ENCODE peak calls at places on chromosome 16, in ten cellular contexts. One of them, this sample, is unnamed. For H3K27me3, the result is how much of the 10 kb centered on the place peaks cover.

GRCh38 chr16:67555795-67556212 is 6.5 kb upstream of the CTCF start:
- DNase-seq in SK-N-SH: no peak
- DNase-seq in right cardiac atrium: no peak
- DNase-seq in cardiac muscle cell: no peak
- DNase-seq in suprapubic skin: no peak
- DNase-seq in CD8-positive, alpha-beta memory T cell: no peak
- DNase-seq in fibroblast of lung: peak
- DNase-seq in heart right ventricle: no peak
- DNase-seq in colonic mucosa: no peak
- DNase-seq in body of pancreas: no peak
- DNase-seq in this sample: peak

GRCh38 chr16:85399583-85400284 is 213.4 kb upstream of the GSE1 start:
- DNase-seq in cardiac muscle cell: no peak
- DNase-seq in colonic mucosa: peak
- DNase-seq in right cardiac atrium: peak
- DNase-seq in SK-N-SH: no peak
- DNase-seq in body of pancreas: peak
- DNase-seq in fibroblast of lung: no peak
- DNase-seq in suprapubic skin: peak
- DNase-seq in heart right ventricle: no peak
- DNase-seq in CD8-positive, alpha-beta memory T cell: no peak
- DNase-seq in this sample: no peak

GRCh38 chr16:80680839-80681238 is 123.6 kb downstream of the CDYL2 start:
- DNase-seq in suprapubic skin: no peak
- DNase-seq in right cardiac atrium: no peak
- DNase-seq in CD8-positive, alpha-beta memory T cell: no peak
- DNase-seq in fibroblast of lung: no peak
- DNase-seq in cardiac muscle cell: no peak
- DNase-seq in heart right ventricle: no peak
- DNase-seq in body of pancreas: no peak
- DNase-seq in colonic mucosa: no peak
- DNase-seq in SK-N-SH: no peak
- DNase-seq in this sample: no peak

GRCh38 chr16:49696414-49697101 is 159.4 kb downstream of the ZNF423 start:
- DNase-seq in suprapubic skin: no peak
- DNase-seq in CD8-positive, alpha-beta memory T cell: no peak
- DNase-seq in cardiac muscle cell: peak
- DNase-seq in right cardiac atrium: no peak
- DNase-seq in colonic mucosa: no peak
- DNase-seq in SK-N-SH: peak
- DNase-seq in heart right ventricle: no peak
- DNase-seq in fibroblast of lung: no peak
- DNase-seq in body of pancreas: no peak
- DNase-seq in this sample: no peak

GRCh38 chr16:84369938-84370627 is 1.7 kb downstream of the ATP2C2 start:
- DNase-seq in colonic mucosa: peak
- DNase-seq in fibroblast of lung: no peak
- DNase-seq in heart right ventricle: no peak
- DNase-seq in suprapubic skin: no peak
- DNase-seq in cardiac muscle cell: no peak
- DNase-seq in body of pancreas: peak
- DNase-seq in right cardiac atrium: no peak
- DNase-seq in SK-N-SH: no peak
- DNase-seq in CD8-positive, alpha-beta memory T cell: no peak
- DNase-seq in this sample: no peak

GRCh38 chr16:55056585-55057520 is 126.2 kb downstream of the IRX5 start:
- DNase-seq in body of pancreas: no peak
- DNase-seq in SK-N-SH: peak
- DNase-seq in fibroblast of lung: no peak
- DNase-seq in right cardiac atrium: no peak
- DNase-seq in suprapubic skin: no peak
- DNase-seq in CD8-positive, alpha-beta memory T cell: no peak
- DNase-seq in heart right ventricle: no peak
- DNase-seq in colonic mucosa: no peak
- DNase-seq in cardiac muscle cell: peak
- DNase-seq in this sample: peak

GRCh38 chr16:56861092-56861610 is 3.9 kb upstream of the SLC12A3 start:
- DNase-seq in SK-N-SH: peak
- DNase-seq in heart right ventricle: no peak
- DNase-seq in right cardiac atrium: no peak
- DNase-seq in body of pancreas: peak
- DNase-seq in fibroblast of lung: peak
- DNase-seq in colonic mucosa: no peak
- DNase-seq in cardiac muscle cell: peak
- DNase-seq in CD8-positive, alpha-beta memory T cell: no peak
- DNase-seq in suprapubic skin: no peak
- DNase-seq in this sample: no peak

GRCh38 chr16:14399397-14400284 is 230.4 kb downstream of the PARN start:
- DNase-seq in SK-N-SH: no peak
- DNase-seq in body of pancreas: peak
- DNase-seq in colonic mucosa: no peak
- DNase-seq in fibroblast of lung: peak
- DNase-seq in cardiac muscle cell: peak
- DNase-seq in CD8-positive, alpha-beta memory T cell: no peak
- DNase-seq in suprapubic skin: peak
- DNase-seq in right cardiac atrium: peak
- DNase-seq in heart right ventricle: peak
- DNase-seq in this sample: peak

GRCh38 chr16:84737658-84738057 is 37.9 kb downstream of the USP10 start:
- DNase-seq in SK-N-SH: no peak
- DNase-seq in suprapubic skin: no peak
- DNase-seq in CD8-positive, alpha-beta memory T cell: no peak
- DNase-seq in cardiac muscle cell: no peak
- DNase-seq in body of pancreas: peak
- DNase-seq in heart right ventricle: no peak
- DNase-seq in fibroblast of lung: no peak
- DNase-seq in right cardiac atrium: no peak
- DNase-seq in colonic mucosa: peak
- DNase-seq in this sample: no peak

GRCh38 chr16:85761866-85762265 is 11.0 kb upstream of the C16orf74 start:
- DNase-seq in fibroblast of lung: no peak
- DNase-seq in cardiac muscle cell: no peak
- DNase-seq in body of pancreas: no peak
- DNase-seq in SK-N-SH: no peak
- DNase-seq in colonic mucosa: no peak
- DNase-seq in CD8-positive, alpha-beta memory T cell: no peak
- DNase-seq in right cardiac atrium: no peak
- DNase-seq in heart right ventricle: no peak
- DNase-seq in suprapubic skin: no peak
- DNase-seq in this sample: no peak

GRCh38 chr16:28524544-28525179 is 14.1 kb downstream of the NUPR1 start:
- DNase-seq in CD8-positive, alpha-beta memory T cell: no peak
- DNase-seq in colonic mucosa: no peak
- DNase-seq in suprapubic skin: no peak
- DNase-seq in heart right ventricle: no peak
- DNase-seq in cardiac muscle cell: no peak
- DNase-seq in SK-N-SH: no peak
- DNase-seq in body of pancreas: no peak
- DNase-seq in fibroblast of lung: no peak
- DNase-seq in right cardiac atrium: no peak
- DNase-seq in this sample: peak

GRCh38 chr16:83969771-83970429 is 1.9 kb downstream of the NECAB2 start:
- DNase-seq in suprapubic skin: peak
- DNase-seq in heart right ventricle: no peak
- DNase-seq in CD8-positive, alpha-beta memory T cell: no peak
- DNase-seq in colonic mucosa: no peak
- DNase-seq in right cardiac atrium: no peak
- DNase-seq in SK-N-SH: no peak
- DNase-seq in body of pancreas: no peak
- DNase-seq in fibroblast of lung: no peak
- DNase-seq in cardiac muscle cell: no peak
- DNase-seq in this sample: no peak

GRCh38 chr16:85554791-85555548 is 58.2 kb upstream of the GSE1 start:
- DNase-seq in suprapubic skin: no peak
- DNase-seq in cardiac muscle cell: peak
- DNase-seq in right cardiac atrium: peak
- DNase-seq in CD8-positive, alpha-beta memory T cell: peak
- DNase-seq in colonic mucosa: peak
- DNase-seq in body of pancreas: peak
- DNase-seq in fibroblast of lung: peak
- DNase-seq in heart right ventricle: peak
- DNase-seq in SK-N-SH: no peak
- DNase-seq in this sample: peak

GRCh38 chr16:88606146-88606757 is 32.1 kb upstream of the IL17C start:
- DNase-seq in right cardiac atrium: no peak
- DNase-seq in SK-N-SH: no peak
- DNase-seq in CD8-positive, alpha-beta memory T cell: no peak
- DNase-seq in body of pancreas: no peak
- DNase-seq in fibroblast of lung: no peak
- DNase-seq in colonic mucosa: no peak
- DNase-seq in suprapubic skin: no peak
- DNase-seq in cardiac muscle cell: no peak
- DNase-seq in heart right ventricle: no peak
- DNase-seq in this sample: no peak

DNA sequence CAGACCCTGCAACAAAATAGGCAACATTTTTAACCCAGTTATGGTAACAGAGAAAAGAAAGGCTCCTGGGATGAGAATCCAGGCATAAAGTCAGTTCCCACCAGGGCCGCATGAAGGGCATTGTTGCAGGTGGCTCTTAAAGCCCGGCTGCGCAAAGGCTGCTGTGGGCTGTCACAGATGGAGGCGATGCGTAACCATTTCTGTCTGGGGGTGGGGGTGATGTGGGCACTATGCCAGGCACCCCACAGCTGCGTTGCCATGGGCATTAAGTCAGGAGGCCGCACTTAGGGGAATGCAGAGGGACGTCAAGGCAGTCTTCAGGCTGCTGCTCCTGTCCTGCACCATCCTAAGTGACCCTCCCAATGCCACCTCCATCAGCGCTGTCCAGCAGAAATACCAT is 228.4 kb downstream of the CPPED1 start:
- DNase-seq in suprapubic skin: peak
- DNase-seq in colonic mucosa: no peak
- DNase-seq in CD8-positive, alpha-beta memory T cell: no peak
- DNase-seq in right cardiac atrium: no peak
- DNase-seq in heart right ventricle: no peak
- DNase-seq in cardiac muscle cell: no peak
- DNase-seq in SK-N-SH: no peak
- DNase-seq in fibroblast of lung: no peak
- DNase-seq in body of pancreas: no peak
- DNase-seq in this sample: no peak
- H3K27ac ChIP-seq in suprapubic skin: no peak
- H3K27ac ChIP-seq in colonic mucosa: no peak
- H3K27ac ChIP-seq in CD8-positive, alpha-beta memory T cell: no peak
- H3K27ac ChIP-seq in right cardiac atrium: no peak
- H3K27ac ChIP-seq in heart right ventricle: no peak
- H3K27ac ChIP-seq in cardiac muscle cell: no peak
- H3K27ac ChIP-seq in SK-N-SH: no peak
- H3K27ac ChIP-seq in fibroblast of lung: no peak
- H3K27ac ChIP-seq in body of pancreas: no peak
- H3K27ac ChIP-seq in this sample: no peak

GRCh38 chr16:75927824-75928223 is 201.5 kb upstream of the CPHXL start:
- DNase-seq in CD8-positive, alpha-beta memory T cell: no peak
- DNase-seq in body of pancreas: no peak
- DNase-seq in SK-N-SH: no peak
- DNase-seq in heart right ventricle: no peak
- DNase-seq in cardiac muscle cell: no peak
- DNase-seq in right cardiac atrium: no peak
- DNase-seq in fibroblast of lung: no peak
- DNase-seq in suprapubic skin: no peak
- DNase-seq in colonic mucosa: no peak
- DNase-seq in this sample: no peak
- H3K27me3 ChIP-seq in CD8-positive, alpha-beta memory T cell: under half
- H3K27me3 ChIP-seq in body of pancreas: under half
- H3K27me3 ChIP-seq in SK-N-SH: under half
- H3K27me3 ChIP-seq in heart right ventricle: under half
- H3K27me3 ChIP-seq in cardiac muscle cell: under half
- H3K27me3 ChIP-seq in right cardiac atrium: under half
- H3K27me3 ChIP-seq in fibroblast of lung: under half
- H3K27me3 ChIP-seq in suprapubic skin: under half
- H3K27me3 ChIP-seq in colonic mucosa: under half
- H3K27me3 ChIP-seq in this sample: under half

GRCh38 chr16:9060225-9060624 is 31.2 kb upstream of the HAPSTR1 start:
- DNase-seq in body of pancreas: no peak
- DNase-seq in suprapubic skin: no peak
- DNase-seq in colonic mucosa: no peak
- DNase-seq in CD8-positive, alpha-beta memory T cell: no peak
- DNase-seq in cardiac muscle cell: no peak
- DNase-seq in heart right ventricle: no peak
- DNase-seq in right cardiac atrium: no peak
- DNase-seq in SK-N-SH: no peak
- DNase-seq in fibroblast of lung: peak
- DNase-seq in this sample: peak

GRCh38 chr16:9062301-9062700 is 29.1 kb upstream of the HAPSTR1 start:
- DNase-seq in suprapubic skin: no peak
- DNase-seq in colonic mucosa: no peak
- DNase-seq in heart right ventricle: no peak
- DNase-seq in right cardiac atrium: no peak
- DNase-seq in fibroblast of lung: no peak
- DNase-seq in body of pancreas: no peak
- DNase-seq in cardiac muscle cell: no peak
- DNase-seq in CD8-positive, alpha-beta memory T cell: no peak
- DNase-seq in SK-N-SH: no peak
- DNase-seq in this sample: no peak

GRCh38 chr16:9058211-9058610 is 33.2 kb upstream of the HAPSTR1 start:
- DNase-seq in cardiac muscle cell: no peak
- DNase-seq in suprapubic skin: no peak
- DNase-seq in CD8-positive, alpha-beta memory T cell: no peak
- DNase-seq in right cardiac atrium: no peak
- DNase-seq in SK-N-SH: no peak
- DNase-seq in colonic mucosa: no peak
- DNase-seq in heart right ventricle: no peak
- DNase-seq in body of pancreas: peak
- DNase-seq in fibroblast of lung: no peak
- DNase-seq in this sample: no peak

GRCh38 chr16:9065077-9065476 is 26.4 kb upstream of the HAPSTR1 start:
- DNase-seq in cardiac muscle cell: no peak
- DNase-seq in fibroblast of lung: no peak
- DNase-seq in suprapubic skin: no peak
- DNase-seq in CD8-positive, alpha-beta memory T cell: no peak
- DNase-seq in SK-N-SH: no peak
- DNase-seq in right cardiac atrium: no peak
- DNase-seq in colonic mucosa: no peak
- DNase-seq in body of pancreas: no peak
- DNase-seq in heart right ventricle: no peak
- DNase-seq in this sample: no peak

GRCh38 chr16:9061358-9061813 is 30.1 kb upstream of the HAPSTR1 start:
- DNase-seq in right cardiac atrium: peak
- DNase-seq in heart right ventricle: peak
- DNase-seq in suprapubic skin: no peak
- DNase-seq in CD8-positive, alpha-beta memory T cell: no peak
- DNase-seq in colonic mucosa: no peak
- DNase-seq in SK-N-SH: peak
- DNase-seq in fibroblast of lung: peak
- DNase-seq in cardiac muscle cell: peak
- DNase-seq in body of pancreas: no peak
- DNase-seq in this sample: peak
- H3K27ac ChIP-seq in right cardiac atrium: peak
- H3K27ac ChIP-seq in heart right ventricle: peak
- H3K27ac ChIP-seq in suprapubic skin: no peak
- H3K27ac ChIP-seq in CD8-positive, alpha-beta memory T cell: no peak
- H3K27ac ChIP-seq in colonic mucosa: no peak
- H3K27ac ChIP-seq in SK-N-SH: no peak
- H3K27ac ChIP-seq in fibroblast of lung: no peak
- H3K27ac ChIP-seq in cardiac muscle cell: no peak
- H3K27ac ChIP-seq in body of pancreas: no peak
- H3K27ac ChIP-seq in this sample: no peak

DNA sequence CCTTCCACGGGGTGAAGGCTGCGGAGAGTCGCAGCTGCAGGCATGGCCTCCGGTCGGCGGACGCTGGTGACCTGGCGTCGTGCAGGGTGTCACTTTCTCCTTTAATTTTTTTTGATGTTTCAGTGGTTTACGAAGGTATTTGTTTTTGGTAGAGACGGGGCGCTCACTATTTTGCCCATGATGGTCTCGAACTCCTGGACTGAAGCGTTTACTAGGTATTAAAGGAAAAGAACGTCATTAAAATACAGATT is 17.1 kb downstream of the ZNF213 start:
- DNase-seq in cardiac muscle cell: no peak
- DNase-seq in right cardiac atrium: no peak
- DNase-seq in fibroblast of lung: no peak
- DNase-seq in CD8-positive, alpha-beta memory T cell: no peak
- DNase-seq in heart right ventricle: no peak
- DNase-seq in body of pancreas: no peak
- DNase-seq in suprapubic skin: no peak
- DNase-seq in SK-N-SH: no peak
- DNase-seq in colonic mucosa: no peak
- DNase-seq in this sample: no peak
- H3K27me3 ChIP-seq in cardiac muscle cell: under half
- H3K27me3 ChIP-seq in right cardiac atrium: under half
- H3K27me3 ChIP-seq in fibroblast of lung: under half
- H3K27me3 ChIP-seq in CD8-positive, alpha-beta memory T cell: under half
- H3K27me3 ChIP-seq in heart right ventricle: under half
- H3K27me3 ChIP-seq in body of pancreas: under half
- H3K27me3 ChIP-seq in suprapubic skin: under half
- H3K27me3 ChIP-seq in SK-N-SH: under half
- H3K27me3 ChIP-seq in colonic mucosa: under half
- H3K27me3 ChIP-seq in this sample: under half